ENCODE peak calls at places on chromosomes 4 and X, in six cellular contexts. One of them, this sample, is unnamed.

GRCh38 chr4:83320548-83320947 is 14.1 kb downstream of the HPSE start:
- DNase-seq in psoas muscle: peak
- DNase-seq in astrocyte of the spinal cord: no peak
- DNase-seq in HTR-8/SVneo: peak
- DNase-seq in HuH-7: no peak
- DNase-seq in adrenal gland: peak
- DNase-seq in this sample: no peak

GRCh38 chrX:68685722-68686683 is 38.5 kb downstream of the STARD8 start:
- DNase-seq in psoas muscle: peak
- DNase-seq in astrocyte of the spinal cord: peak
- DNase-seq in HTR-8/SVneo: no peak
- DNase-seq in HuH-7: no peak
- DNase-seq in adrenal gland: peak
- DNase-seq in this sample: no peak

GRCh38 chrX:123277347-123277746 is 93.3 kb downstream of the GRIA3 start:
- DNase-seq in psoas muscle: no peak
- DNase-seq in astrocyte of the spinal cord: no peak
- DNase-seq in HTR-8/SVneo: no peak
- DNase-seq in HuH-7: no peak
- DNase-seq in adrenal gland: no peak
- DNase-seq in this sample: no peak

GRCh38 chr4:138938371-138938699 is 77.2 kb upstream of the NOCT start:
- DNase-seq in psoas muscle: no peak
- DNase-seq in astrocyte of the spinal cord: peak
- DNase-seq in HTR-8/SVneo: peak
- DNase-seq in HuH-7: peak
- DNase-seq in adrenal gland: no peak
- DNase-seq in this sample: peak

GRCh38 chrX:139691493-139691842 is 16.5 kb downstream of the MCF2 start:
- DNase-seq in psoas muscle: no peak
- DNase-seq in astrocyte of the spinal cord: peak
- DNase-seq in HTR-8/SVneo: no peak
- DNase-seq in HuH-7: no peak
- DNase-seq in adrenal gland: no peak
- DNase-seq in this sample: no peak

GRCh38 chr4:88791274-88791673 is 93.6 kb upstream of the NAP1L5 start:
- DNase-seq in psoas muscle: no peak
- DNase-seq in astrocyte of the spinal cord: peak
- DNase-seq in HTR-8/SVneo: no peak
- DNase-seq in HuH-7: no peak
- DNase-seq in adrenal gland: no peak
- DNase-seq in this sample: no peak

GRCh38 chr4:151990201-151990600 is 229.4 kb upstream of the GATB start:
- DNase-seq in psoas muscle: no peak
- DNase-seq in astrocyte of the spinal cord: peak
- DNase-seq in HTR-8/SVneo: peak
- DNase-seq in HuH-7: no peak
- DNase-seq in adrenal gland: no peak
- DNase-seq in this sample: no peak

GRCh38 chrX:12779534-12779933 is 11.7 kb upstream of the PRPS2 start:
- DNase-seq in psoas muscle: no peak
- DNase-seq in astrocyte of the spinal cord: no peak
- DNase-seq in HTR-8/SVneo: no peak
- DNase-seq in HuH-7: peak
- DNase-seq in adrenal gland: no peak
- DNase-seq in this sample: no peak

GRCh38 chrX:40543661-40544328 is 37.0 kb upstream of the ATP6AP2 start:
- DNase-seq in psoas muscle: no peak
- DNase-seq in astrocyte of the spinal cord: peak
- DNase-seq in HTR-8/SVneo: no peak
- DNase-seq in HuH-7: no peak
- DNase-seq in adrenal gland: no peak
- DNase-seq in this sample: peak

GRCh38 chrX:110155759-110156158 is 152.8 kb downstream of the TMEM164 start:
- DNase-seq in psoas muscle: no peak
- DNase-seq in astrocyte of the spinal cord: no peak
- DNase-seq in HTR-8/SVneo: no peak
- DNase-seq in HuH-7: no peak
- DNase-seq in adrenal gland: no peak
- DNase-seq in this sample: no peak

GRCh38 chrX:103446665-103447302 is 70.4 kb downstream of the BEX3 start:
- DNase-seq in psoas muscle: no peak
- DNase-seq in astrocyte of the spinal cord: peak
- DNase-seq in HTR-8/SVneo: no peak
- DNase-seq in HuH-7: no peak
- DNase-seq in adrenal gland: no peak
- DNase-seq in this sample: no peak

GRCh38 chrX:63743596-63743995 is 41.4 kb downstream of the ARHGEF9 start:
- DNase-seq in psoas muscle: no peak
- DNase-seq in astrocyte of the spinal cord: no peak
- DNase-seq in HTR-8/SVneo: no peak
- DNase-seq in HuH-7: no peak
- DNase-seq in adrenal gland: no peak
- DNase-seq in this sample: no peak

GRCh38 chr4:59698041-59698440 is 1502.1 kb upstream of the ADGRL3 start:
- DNase-seq in psoas muscle: no peak
- DNase-seq in astrocyte of the spinal cord: no peak
- DNase-seq in HTR-8/SVneo: no peak
- DNase-seq in HuH-7: no peak
- DNase-seq in adrenal gland: no peak
- DNase-seq in this sample: no peak

GRCh38 chrX:149487292-149487691 is 17.8 kb downstream of the IDS start:
- DNase-seq in psoas muscle: no peak
- DNase-seq in astrocyte of the spinal cord: no peak
- DNase-seq in HTR-8/SVneo: no peak
- DNase-seq in HuH-7: no peak
- DNase-seq in adrenal gland: no peak
- DNase-seq in this sample: no peak